ENCODE peak calls at places on chromosomes 4 and X, in seven cellular contexts. W, K, C, I, D, A and V are unnamed samples.
A peak's percentile ranks its signal among the peaks of the same experiment; 100 is the strongest.

GRCh38 chrX:150482537-150483217 is 85.7 kb upstream of the MTM1 start:
- DNase-seq in A (no peak), I (no peak), D (no peak), K (peak; percentile 62), C (no peak), W (no peak), V (no peak)

GRCh38 chrX:71923516-71923915 is 12.9 kb downstream of the NHSL2 start:
- DNase-seq in I (no peak), C (no peak), D (no peak), K (no peak), W (no peak), A (no peak), V (no peak)

GRCh38 chrX:103864886-103865534 is 33.0 kb upstream of the RAB9B start:
- DNase-seq in K (no peak), C (no peak), W (no peak), I (no peak), A (no peak), D (no peak), V (no peak)

GRCh38 chr4:113952452-113953029 is 26.9 kb downstream of the ARSJ start:
- DNase-seq in K (peak; percentile 11), D (peak; percentile 52), C (no peak), I (no peak), A (no peak), W (no peak), V (no peak)

GRCh38 chr4:111602848-111603247 is 542.4 kb upstream of the FAM241A start:
- DNase-seq in D (no peak), I (no peak), W (no peak), C (no peak), K (no peak), A (no peak), V (no peak)

GRCh38 chrX:69264134-69264533 is 98.9 kb upstream of the PJA1 start:
- DNase-seq in C (no peak), K (no peak), A (no peak), I (no peak), D (peak; percentile 91), W (no peak), V (no peak)

GRCh38 chr4:55866290-55866907 is 13.0 kb downstream of the EXOC1 start:
- DNase-seq in W (no peak), K (no peak), D (no peak), C (no peak), A (no peak), I (no peak), V (no peak)

GRCh38 chr4:155319506-155319905 is 57.3 kb downstream of the MAP9 start:
- DNase-seq in W (no peak), C (no peak), K (no peak), A (no peak), I (no peak), D (no peak), V (no peak)

GRCh38 chr4:5972571-5972970 is 45.7 kb downstream of the C4orf50 start:
- DNase-seq in W (no peak), C (no peak), I (no peak), D (no peak), K (no peak), A (peak; percentile 52), V (no peak)

GRCh38 chrX:44223150-44223549 is 120.3 kb downstream of the EFHC2 start:
- DNase-seq in D (no peak), C (no peak), K (peak; percentile 55), A (no peak), W (peak; percentile 53), I (peak; percentile 35), V (no peak)

GRCh38 chrX:124335598-124335997 is 3.1 kb downstream of the TEX13D start:
- DNase-seq in C (no peak), A (no peak), W (no peak), K (no peak), I (no peak), D (no peak), V (no peak)

GRCh38 chrX:71637848-71638247 is 19.5 kb upstream of the CXCR3 start:
- DNase-seq in I (no peak), W (no peak), D (no peak), C (no peak), K (no peak), A (no peak), V (no peak)

GRCh38 chr4:39274503-39274902 is 91.7 kb downstream of the RFC1 start:
- DNase-seq in C (no peak), A (no peak), W (no peak), I (no peak), K (no peak), D (no peak), V (no peak)

GRCh38 chr4:106978046-106978774 is 57.9 kb downstream of the DKK2 start:
- DNase-seq in K (no peak), W (no peak), A (peak; percentile 51), C (no peak), I (no peak), D (peak; percentile 52), V (no peak)

GRCh38 chrX:85836868-85837267 is 210.5 kb downstream of the CHM start:
- DNase-seq in A (no peak), C (no peak), D (no peak), K (peak; percentile 35), W (no peak), I (no peak), V (no peak)

GRCh38 chrX:3119376-3119775 is 78.1 kb downstream of the ARSF start:
- DNase-seq in I (no peak), C (no peak), D (no peak), K (no peak), W (no peak), A (no peak), V (no peak)

DNA sequence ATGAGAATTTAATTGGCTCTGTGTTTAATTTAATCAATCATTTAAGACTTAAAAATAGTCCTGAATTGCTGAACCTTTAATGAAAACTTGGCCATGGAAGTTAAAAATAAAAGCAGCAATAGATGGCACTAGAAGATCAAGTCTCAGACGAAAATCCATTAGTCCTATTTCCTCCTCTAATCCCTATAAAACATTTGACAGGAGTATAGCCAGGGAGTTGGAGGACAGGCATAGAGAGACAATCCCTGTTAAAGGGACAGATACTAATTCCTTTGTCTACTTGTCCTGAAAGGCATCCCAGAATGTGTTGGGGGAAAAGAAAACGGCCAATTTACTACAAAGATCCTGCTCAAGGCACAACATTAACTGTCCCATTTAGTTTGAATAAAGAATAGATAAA is 276.3 kb upstream of the TACR3 start:
- DNase-seq in C (no peak), K (no peak), D (no peak), W (no peak), A (no peak), I (no peak), V (no peak)
- TF ChIP-seq CTCF in C (no peak), K (no peak), D (no peak), W (no peak), A (no peak), I (no peak), V (no peak)

DNA sequence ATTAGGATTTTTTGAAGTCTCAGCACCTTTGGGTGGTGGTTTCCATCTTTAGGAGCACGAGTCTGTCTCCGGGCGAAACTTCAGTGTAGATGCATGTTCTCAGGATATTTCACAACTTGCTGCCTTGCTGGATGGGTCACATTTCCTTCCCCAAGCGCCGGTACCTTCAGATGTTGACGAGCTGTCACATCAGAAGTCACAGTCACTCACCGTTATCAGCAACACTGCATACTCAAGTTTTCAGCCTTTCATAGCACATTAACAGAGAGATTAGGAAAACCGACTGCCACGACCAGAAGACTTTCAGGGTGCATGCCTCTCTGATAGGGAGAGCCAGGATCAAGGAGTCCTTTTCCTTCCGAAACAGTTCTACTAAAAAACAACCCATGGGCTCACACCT is 77.8 kb downstream of the SHROOM2 start:
- DNase-seq in C (no peak), K (no peak), A (no peak), D (no peak), I (no peak), W (no peak), V (no peak)
- H3K27ac ChIP-seq in C (no peak overlapping the region), K (no peak overlapping the region), A (no peak overlapping the region), D (no peak overlapping the region), I (no peak overlapping the region), W (no peak overlapping the region), V (no peak overlapping the region)

DNA sequence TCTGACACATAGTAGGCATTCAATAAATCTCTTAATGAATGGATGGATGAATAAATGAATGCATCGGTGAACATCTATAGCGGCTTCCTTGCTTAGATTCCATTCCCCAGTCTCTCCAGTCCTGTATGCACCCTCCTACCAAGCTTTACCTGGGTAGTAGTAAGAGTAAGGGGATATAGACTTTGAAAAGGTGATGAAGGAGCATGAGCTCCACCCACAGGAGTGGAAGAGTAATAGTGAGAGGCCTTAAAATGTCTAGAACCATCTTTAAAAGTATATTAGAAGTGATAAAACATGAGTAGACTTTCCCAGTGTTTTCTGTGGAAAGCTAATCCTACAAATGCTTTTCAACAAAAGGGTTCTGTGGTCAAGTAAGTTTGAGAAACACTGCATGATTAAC is 35.5 kb upstream of the GPC3 start:
- DNase-seq in W (no peak), I (no peak), C (no peak), A (no peak), D (no peak), K (no peak), V (no peak)
- TF ChIP-seq CTCF in W (no peak), I (no peak), C (no peak), A (no peak), D (peak; percentile 73), K (no peak), V (no peak)

GRCh38 chr4:162645381-162645780 is 481.6 kb upstream of the FSTL5 start:
- DNase-seq in C (no peak), K (no peak), A (no peak), D (no peak), W (no peak), I (no peak), V (no peak)

GRCh38 chr4:162650166-162650565 is 486.4 kb upstream of the FSTL5 start:
- DNase-seq in W (no peak), D (no peak), I (no peak), K (no peak), C (no peak), A (no peak), V (no peak)

GRCh38 chr4:162640152-162640551 is 476.4 kb upstream of the FSTL5 start:
- DNase-seq in D (no peak), A (no peak), W (no peak), C (no peak), I (no peak), K (no peak), V (no peak)

DNA sequence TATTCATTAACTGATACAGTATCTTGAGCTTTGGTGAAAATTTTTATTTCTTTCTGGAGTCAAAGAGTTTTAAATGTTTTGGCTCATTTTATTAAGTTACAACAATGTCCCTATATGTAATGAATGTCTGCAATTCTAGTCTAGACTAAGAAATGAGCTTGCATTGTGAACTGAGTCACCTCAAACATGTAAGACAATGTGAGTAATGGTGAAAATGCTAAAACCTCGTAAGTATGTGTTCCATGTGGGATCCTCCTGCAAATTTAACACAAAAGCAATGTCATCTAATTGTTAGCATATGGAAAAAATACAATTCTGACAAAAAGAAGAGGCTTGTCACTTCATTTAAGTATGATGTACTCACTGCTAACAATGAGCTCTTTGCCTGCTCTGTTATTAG is 480.5 kb upstream of the FSTL5 start:
- DNase-seq in D (no peak), C (no peak), A (no peak), W (no peak), K (no peak), I (no peak), V (no peak)
- H3K27ac ChIP-seq in D (no peak overlapping the region), C (no peak overlapping the region), A (no peak overlapping the region), W (no peak overlapping the region), K (no peak overlapping the region), I (no peak overlapping the region), V (no peak overlapping the region)

GRCh38 chr4:26821677-26822503 is 38.8 kb upstream of the STIM2 start:
- DNase-seq in A (no peak), K (no peak), I (no peak), W (no peak), C (no peak), D (no peak), V (no peak)
- TF ChIP-seq CTCF in A (no peak), K (no peak), I (no peak), W (no peak), C (no peak), D (no peak), V (no peak)

GRCh38 chr4:52957220-52957686 is 95.1 kb downstream of the RASL11B start:
- DNase-seq in A (no peak), I (no peak), D (no peak), K (no peak), W (peak; percentile 32), C (no peak), V (no peak)
- H3K27ac ChIP-seq in A (no peak overlapping the region), I (no peak overlapping the region), D (no peak overlapping the region), K (no peak overlapping the region), W (no peak overlapping the region), C (no peak overlapping the region), V (no peak overlapping the region)